ENCODE peak calls at places on chromosomes 16 and 17, in six cellular contexts. One of them, this sample, is unnamed.

GRCh38 chr17:70936724-70937123 is 767.4 kb downstream of the KCNJ2 start:
- DNase-seq in HCT116: no peak
- DNase-seq in K562: no peak
- DNase-seq in GM12878: no peak
- DNase-seq in SK-N-SH: no peak
- DNase-seq in HepG2: no peak
- DNase-seq in this sample: no peak

GRCh38 chr16:17432902-17433576 is 37.7 kb downstream of the XYLT1 start:
- DNase-seq in K562: no peak
- DNase-seq in HepG2: no peak
- DNase-seq in SK-N-SH: no peak
- DNase-seq in GM12878: no peak
- DNase-seq in HCT116: no peak
- DNase-seq in this sample: no peak

GRCh38 chr16:80804451-80805383 is at the start of gene CDYL2:
- DNase-seq in HCT116: no peak
- DNase-seq in HepG2: no peak
- DNase-seq in GM12878: no peak
- DNase-seq in K562: peak
- DNase-seq in SK-N-SH: peak
- DNase-seq in this sample: peak

GRCh38 chr16:86221085-86221484 is 289.2 kb upstream of the FOXF1 start:
- DNase-seq in HepG2: no peak
- DNase-seq in SK-N-SH: no peak
- DNase-seq in K562: no peak
- DNase-seq in HCT116: no peak
- DNase-seq in GM12878: no peak
- DNase-seq in this sample: no peak

GRCh38 chr17:77492446-77493237 is 351.9 kb downstream of the SEC14L1 start:
- DNase-seq in HepG2: no peak
- DNase-seq in GM12878: no peak
- DNase-seq in HCT116: no peak
- DNase-seq in SK-N-SH: no peak
- DNase-seq in K562: no peak
- DNase-seq in this sample: no peak

GRCh38 chr16:73231969-73232554 is 184.1 kb upstream of the ZFHX3 start:
- DNase-seq in SK-N-SH: peak
- DNase-seq in HepG2: no peak
- DNase-seq in HCT116: no peak
- DNase-seq in K562: no peak
- DNase-seq in GM12878: no peak
- DNase-seq in this sample: no peak

GRCh38 chr17:71470062-71470461 is 650.8 kb upstream of the SOX9 start:
- DNase-seq in GM12878: no peak
- DNase-seq in K562: no peak
- DNase-seq in HepG2: no peak
- DNase-seq in HCT116: no peak
- DNase-seq in SK-N-SH: no peak
- DNase-seq in this sample: no peak

GRCh38 chr17:21539146-21539545 is 153.2 kb upstream of the KCNJ18 start:
- DNase-seq in GM12878: no peak
- DNase-seq in K562: no peak
- DNase-seq in HepG2: no peak
- DNase-seq in SK-N-SH: no peak
- DNase-seq in HCT116: no peak
- DNase-seq in this sample: no peak

GRCh38 chr17:48374650-48375230 is 55.3 kb downstream of the SKAP1 start:
- DNase-seq in SK-N-SH: peak
- DNase-seq in K562: peak
- DNase-seq in HepG2: peak
- DNase-seq in GM12878: no peak
- DNase-seq in HCT116: peak
- DNase-seq in this sample: peak

GRCh38 chr17:17226451-17227265 is 10.3 kb downstream of the FLCN start:
- DNase-seq in SK-N-SH: no peak
- DNase-seq in HCT116: no peak
- DNase-seq in K562: no peak
- DNase-seq in GM12878: no peak
- DNase-seq in HepG2: no peak
- DNase-seq in this sample: no peak

GRCh38 chr17:17223736-17224135 is 13.2 kb downstream of the FLCN start:
- DNase-seq in GM12878: no peak
- DNase-seq in HCT116: no peak
- DNase-seq in SK-N-SH: no peak
- DNase-seq in K562: no peak
- DNase-seq in HepG2: no peak
- DNase-seq in this sample: no peak

GRCh38 chr17:17224137-17224536 is 12.8 kb downstream of the FLCN start:
- DNase-seq in SK-N-SH: no peak
- DNase-seq in HCT116: no peak
- DNase-seq in HepG2: no peak
- DNase-seq in K562: no peak
- DNase-seq in GM12878: no peak
- DNase-seq in this sample: no peak

GRCh38 chr17:17227608-17228520 is 9.1 kb downstream of the FLCN start:
- DNase-seq in K562: no peak
- DNase-seq in HepG2: no peak
- DNase-seq in GM12878: no peak
- DNase-seq in HCT116: no peak
- DNase-seq in SK-N-SH: no peak
- DNase-seq in this sample: no peak

DNA sequence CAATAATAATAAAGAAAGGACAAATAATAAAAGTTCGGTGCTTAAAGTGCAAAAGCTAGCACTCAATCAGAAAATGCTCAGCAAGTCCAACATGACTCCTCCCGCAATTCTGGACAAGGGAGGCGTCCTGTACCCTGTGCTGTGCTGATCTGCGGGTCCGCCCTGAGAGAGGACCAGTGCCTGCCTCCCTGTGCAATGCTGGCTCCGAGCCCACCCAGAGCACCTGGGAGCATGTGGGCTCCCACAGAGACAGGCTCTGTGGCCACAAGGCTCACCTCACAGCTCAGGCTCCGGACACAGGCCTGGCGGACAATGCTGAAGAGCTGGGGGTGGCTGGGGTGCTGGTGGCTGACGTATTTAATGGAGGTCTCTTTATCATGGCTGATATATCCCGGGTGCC is 11.1 kb downstream of the FLCN start:
- DNase-seq in HepG2: no peak
- DNase-seq in SK-N-SH: no peak
- DNase-seq in GM12878: no peak
- DNase-seq in HCT116: no peak
- DNase-seq in K562: no peak
- DNase-seq in this sample: no peak
- TF ChIP-seq REST in HepG2: no peak
- TF ChIP-seq REST in SK-N-SH: no peak
- TF ChIP-seq REST in GM12878: no peak
- TF ChIP-seq REST in HCT116: no peak
- TF ChIP-seq REST in K562: no peak
- TF ChIP-seq REST in this sample: no peak

GRCh38 chr17:38509772-38510423 is 81.6 kb downstream of the ARHGAP23 start:
- DNase-seq in K562: peak
- DNase-seq in SK-N-SH: no peak
- DNase-seq in HepG2: no peak
- DNase-seq in GM12878: no peak
- DNase-seq in HCT116: no peak
- DNase-seq in this sample: no peak
- TF ChIP-seq MAX in K562: no peak
- TF ChIP-seq MAX in SK-N-SH: no peak
- TF ChIP-seq MAX in HepG2: peak
- TF ChIP-seq MAX in GM12878: no peak
- TF ChIP-seq MAX in HCT116: no peak
- TF ChIP-seq MAX in this sample: no peak

GRCh38 chr17:79951361-79952264 is 84.1 kb downstream of the TBC1D16 start:
- DNase-seq in GM12878: no peak
- DNase-seq in SK-N-SH: peak
- DNase-seq in K562: no peak
- DNase-seq in HepG2: peak
- DNase-seq in HCT116: no peak
- DNase-seq in this sample: no peak
- H3K27ac ChIP-seq in GM12878: no peak
- H3K27ac ChIP-seq in SK-N-SH: no peak
- H3K27ac ChIP-seq in K562: no peak
- H3K27ac ChIP-seq in HepG2: no peak
- H3K27ac ChIP-seq in HCT116: no peak
- H3K27ac ChIP-seq in this sample: no peak

GRCh38 chr16:54932737-54933254 is 2.1 kb downstream of the IRX5 start:
- DNase-seq in K562: no peak
- DNase-seq in HepG2: no peak
- DNase-seq in SK-N-SH: no peak
- DNase-seq in GM12878: no peak
- DNase-seq in HCT116: no peak
- DNase-seq in this sample: no peak

GRCh38 chr16:54931757-54932660 is 1.3 kb downstream of the IRX5 start:
- DNase-seq in SK-N-SH: peak
- DNase-seq in HCT116: no peak
- DNase-seq in GM12878: no peak
- DNase-seq in K562: no peak
- DNase-seq in HepG2: no peak
- DNase-seq in this sample: no peak

GRCh38 chr16:54934536-54935410 is 4.1 kb downstream of the IRX5 start:
- DNase-seq in HCT116: no peak
- DNase-seq in GM12878: no peak
- DNase-seq in K562: no peak
- DNase-seq in HepG2: no peak
- DNase-seq in SK-N-SH: peak
- DNase-seq in this sample: no peak

GRCh38 chr16:54935411-54936085 is 4.9 kb downstream of the IRX5 start:
- DNase-seq in K562: no peak
- DNase-seq in GM12878: no peak
- DNase-seq in HepG2: no peak
- DNase-seq in HCT116: no peak
- DNase-seq in SK-N-SH: no peak
- DNase-seq in this sample: no peak

GRCh38 chr16:54933281-54934150 is 2.9 kb downstream of the IRX5 start:
- DNase-seq in HCT116: no peak
- DNase-seq in HepG2: no peak
- DNase-seq in K562: no peak
- DNase-seq in GM12878: no peak
- DNase-seq in SK-N-SH: no peak
- DNase-seq in this sample: no peak
- TF ChIP-seq REST in HCT116: no peak
- TF ChIP-seq REST in HepG2: no peak
- TF ChIP-seq REST in K562: no peak
- TF ChIP-seq REST in GM12878: no peak
- TF ChIP-seq REST in SK-N-SH: no peak
- TF ChIP-seq REST in this sample: no peak

GRCh38 chr16:88558457-88559442 is 11.5 kb upstream of the ZC3H18 start:
- DNase-seq in K562: peak
- DNase-seq in GM12878: no peak
- DNase-seq in HCT116: peak
- DNase-seq in HepG2: peak
- DNase-seq in SK-N-SH: peak
- DNase-seq in this sample: peak

GRCh38 chr16:88566158-88566557 is 4.0 kb upstream of the ZC3H18 start:
- DNase-seq in SK-N-SH: no peak
- DNase-seq in K562: no peak
- DNase-seq in HCT116: peak
- DNase-seq in GM12878: no peak
- DNase-seq in HepG2: no peak
- DNase-seq in this sample: no peak

GRCh38 chr16:88560722-88561484 is 9.3 kb upstream of the ZC3H18 start:
- DNase-seq in HepG2: peak
- DNase-seq in SK-N-SH: no peak
- DNase-seq in K562: peak
- DNase-seq in GM12878: no peak
- DNase-seq in HCT116: no peak
- DNase-seq in this sample: no peak

GRCh38 chr16:88556294-88556988 is 13.8 kb upstream of the ZC3H18 start:
- DNase-seq in SK-N-SH: no peak
- DNase-seq in HepG2: no peak
- DNase-seq in GM12878: no peak
- DNase-seq in K562: no peak
- DNase-seq in HCT116: no peak
- DNase-seq in this sample: no peak

DNA sequence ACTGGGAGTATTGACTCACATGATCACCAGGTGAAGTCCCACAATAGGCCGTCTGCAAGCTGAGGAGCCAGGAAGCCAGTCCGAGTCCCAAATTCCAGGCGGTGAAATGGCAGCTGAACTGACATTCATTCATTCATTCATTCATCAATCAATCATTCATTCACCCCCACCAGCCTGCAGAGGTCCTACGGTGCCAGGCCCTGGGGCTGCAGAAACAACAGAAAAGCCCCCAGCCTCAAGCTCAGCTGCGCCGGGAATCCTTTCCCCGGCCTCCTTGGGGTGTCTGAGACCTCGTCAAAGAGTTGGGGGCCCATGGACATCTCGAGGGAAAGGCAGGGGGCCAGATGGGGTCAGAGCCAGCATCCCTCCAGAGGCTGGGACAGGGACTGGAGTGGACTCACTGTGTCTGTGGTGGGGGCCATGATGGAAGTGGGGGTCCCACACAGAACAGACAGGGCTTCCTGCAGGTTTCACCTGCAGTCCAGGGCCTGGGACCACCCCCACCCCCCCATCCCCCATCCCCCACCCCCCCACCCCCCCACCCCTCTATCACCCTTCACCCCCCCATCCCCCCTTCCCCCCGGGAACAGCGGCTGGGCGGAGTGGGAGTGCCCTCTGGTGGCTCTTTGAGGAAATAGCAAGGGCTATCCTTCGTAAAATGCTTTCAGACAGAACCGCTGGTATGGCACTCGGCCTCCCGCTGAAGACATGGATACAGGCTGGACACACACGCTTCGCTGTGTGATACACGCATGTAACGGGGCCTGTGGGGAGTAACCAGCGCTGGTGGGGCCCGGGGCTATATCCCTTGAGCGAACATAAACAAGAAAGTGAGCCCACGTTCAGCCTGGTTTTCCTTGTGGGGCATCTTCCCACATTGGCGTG is 8.5 kb upstream of the ZC3H18 start:
- DNase-seq in K562: peak
- DNase-seq in HepG2: no peak
- DNase-seq in GM12878: no peak
- DNase-seq in HCT116: peak
- DNase-seq in SK-N-SH: peak
- DNase-seq in this sample: peak
- TF ChIP-seq MAX in K562: no peak
- TF ChIP-seq MAX in HepG2: no peak
- TF ChIP-seq MAX in GM12878: no peak
- TF ChIP-seq MAX in HCT116: no peak
- TF ChIP-seq MAX in SK-N-SH: no peak
- TF ChIP-seq MAX in this sample: no peak

GRCh38 chr16:9602201-9602600 is 510.8 kb downstream of the HAPSTR1 start:
- DNase-seq in SK-N-SH: no peak
- DNase-seq in HepG2: no peak
- DNase-seq in K562: no peak
- DNase-seq in HCT116: no peak
- DNase-seq in GM12878: no peak
- DNase-seq in this sample: no peak
- H3K27ac ChIP-seq in SK-N-SH: no peak
- H3K27ac ChIP-seq in HepG2: no peak
- H3K27ac ChIP-seq in K562: no peak
- H3K27ac ChIP-seq in HCT116: no peak
- H3K27ac ChIP-seq in GM12878: no peak
- H3K27ac ChIP-seq in this sample: no peak

GRCh38 chr17:4636474-4637100 is 4.9 kb downstream of the ALOX15 start:
- DNase-seq in GM12878: no peak
- DNase-seq in SK-N-SH: no peak
- DNase-seq in K562: no peak
- DNase-seq in HCT116: no peak
- DNase-seq in HepG2: no peak
- DNase-seq in this sample: no peak
- TF ChIP-seq REST in GM12878: no peak
- TF ChIP-seq REST in SK-N-SH: no peak
- TF ChIP-seq REST in K562: no peak
- TF ChIP-seq REST in HCT116: no peak
- TF ChIP-seq REST in HepG2: no peak
- TF ChIP-seq REST in this sample: no peak

GRCh38 chr16:8855972-8856371 is 12.8 kb downstream of the CARHSP1 start:
- DNase-seq in HepG2: no peak
- DNase-seq in GM12878: no peak
- DNase-seq in SK-N-SH: no peak
- DNase-seq in HCT116: no peak
- DNase-seq in K562: no peak
- DNase-seq in this sample: no peak
- TF ChIP-seq MAX in HepG2: no peak
- TF ChIP-seq MAX in GM12878: no peak
- TF ChIP-seq MAX in SK-N-SH: no peak
- TF ChIP-seq MAX in HCT116: no peak
- TF ChIP-seq MAX in K562: no peak
- TF ChIP-seq MAX in this sample: no peak